ENCODE peak calls at places on chromosome 20, in six cellular contexts. Y is fibroblast of villous mesenchyme, O is tibial artery, W is cardiac muscle cell, B is BJ, V is left lung. Q is an unnamed sample.

GRCh38 chr20:2705931-2706645 is 13.5 kb downstream of the EBF4 start:
- DNase-seq in Y (no peak), O (no peak), W (no peak), B (no peak), V (no peak), Q (no peak)

GRCh38 chr20:39338977-39339376 is 376.8 kb downstream of the DHX35 start:
- DNase-seq in Y (no peak), O (no peak), W (no peak), B (no peak), V (no peak), Q (no peak)

GRCh38 chr20:58497911-58498310 is 17.3 kb downstream of the APCDD1L start:
- DNase-seq in Y (no peak), O (no peak), W (no peak), B (no peak), V (no peak), Q (no peak)

GRCh38 chr20:57241592-57241991 is 24.8 kb downstream of the BMP7 start:
- DNase-seq in Y (no peak), O (no peak), W (no peak), B (no peak), V (no peak), Q (no peak)

GRCh38 chr20:13037727-13038126 is 29.0 kb downstream of the SPTLC3 start:
- DNase-seq in Y (no peak), O (no peak), W (no peak), B (no peak), V (no peak), Q (no peak)

GRCh38 chr20:13142143-13142542 is 78.9 kb upstream of the ISM1 start:
- DNase-seq in Y (no peak), O (no peak), W (no peak), B (no peak), V (no peak), Q (no peak)

GRCh38 chr20:32201977-32202363 is 5.6 kb downstream of the PLAGL2 start:
- DNase-seq in Y (no peak), O (no peak), W (peak), B (no peak), V (no peak), Q (no peak)

GRCh38 chr20:45890077-45890996 is 671 bp downstream of the NEURL2 start:
- DNase-seq in Y (peak), O (peak), W (peak), B (no peak), V (peak), Q (no peak)

GRCh38 chr20:50534567-50534966 is 24.4 kb downstream of the PTPN1 start:
- DNase-seq in Y (peak), O (no peak), W (peak), B (peak), V (no peak), Q (no peak)

GRCh38 chr20:45095753-45096371 is 5.1 kb downstream of the KCNS1 start:
- DNase-seq in Y (peak), O (no peak), W (peak), B (no peak), V (no peak), Q (peak)

GRCh38 chr20:44247676-44248419 is 740 bp downstream of the GDAP1L1 start:
- DNase-seq in Y (peak), O (no peak), W (peak), B (no peak), V (no peak), Q (no peak)

GRCh38 chr20:33299111-33299603 is 16.1 kb downstream of the BPIFB1 start:
- DNase-seq in Y (peak), O (peak), W (peak), B (no peak), V (peak), Q (peak)

GRCh38 chr20:49483706-49484101 is 1.2 kb upstream of the KCNB1 start:
- DNase-seq in Y (no peak), O (no peak), W (no peak), B (no peak), V (no peak), Q (no peak)

GRCh38 chr20:49483018-49483705 is 694 bp upstream of the KCNB1 start:
- DNase-seq in Y (no peak), O (no peak), W (no peak), B (no peak), V (no peak), Q (no peak)

GRCh38 chr20:49482173-49482572 is 295 bp downstream of the KCNB1 start:
- DNase-seq in Y (no peak), O (no peak), W (no peak), B (no peak), V (no peak), Q (no peak)

GRCh38 chr20:49481116-49481515 is 1.4 kb downstream of the KCNB1 start:
- DNase-seq in Y (no peak), O (no peak), W (no peak), B (no peak), V (no peak), Q (no peak)

DNA sequence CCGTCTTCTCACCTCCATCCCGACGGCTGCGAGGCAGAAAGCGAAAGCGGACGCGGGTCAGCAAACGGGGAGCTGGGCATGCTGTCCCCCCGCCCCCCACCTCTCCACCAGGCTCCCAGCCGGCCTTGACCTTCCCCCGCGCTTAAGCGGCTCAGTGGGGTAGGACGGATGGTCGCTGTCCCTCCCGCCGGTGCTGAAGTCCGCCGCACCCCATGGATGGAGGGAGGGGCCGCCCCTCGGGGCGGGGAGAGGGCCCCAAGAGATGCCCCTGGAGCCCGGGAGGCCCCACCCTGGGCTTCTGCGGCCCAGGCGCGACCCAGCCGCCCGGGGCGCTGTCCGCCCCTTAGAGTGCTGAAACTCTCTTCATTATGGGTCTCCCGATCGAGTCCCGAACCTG is at the start of gene KCNB1:
- DNase-seq in Y (peak), O (peak), W (peak), B (no peak), V (no peak), Q (peak)
- H3K4me3 ChIP-seq in Y (no peak), O (peak), W (peak), B (no peak), V (no peak), Q (no peak)

DNA sequence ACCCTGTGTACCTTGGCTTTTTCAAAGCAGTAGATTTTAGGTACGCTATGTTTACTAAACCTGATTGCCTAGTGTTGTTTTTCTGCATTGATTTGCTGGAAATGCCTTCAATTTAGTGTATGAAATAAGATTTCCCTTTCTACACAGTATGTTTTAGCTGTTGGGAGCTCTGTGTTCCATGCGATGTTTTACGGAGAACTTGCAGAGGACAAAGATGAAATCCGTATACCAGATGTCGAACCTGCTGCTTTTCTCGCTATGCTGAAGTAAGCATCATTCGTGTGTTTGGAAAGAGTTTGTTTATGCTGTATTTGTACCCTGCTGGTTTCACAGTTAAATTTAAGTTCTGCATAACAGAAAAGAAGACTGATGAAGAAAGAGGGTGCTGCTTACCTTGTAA is 1.9 kb downstream of the BTBD3 start:
- DNase-seq in Y (peak), O (no peak), W (no peak), B (no peak), V (no peak), Q (no peak)
- H3K4me3 ChIP-seq in Y (peak), O (no peak), W (no peak), B (no peak), V (peak), Q (no peak)

GRCh38 chr20:7144464-7144863 is 377.0 kb downstream of the BMP2 start:
- DNase-seq in Y (peak), O (no peak), W (no peak), B (no peak), V (no peak), Q (no peak)
- H3K4me3 ChIP-seq in Y (no peak), O (no peak), W (no peak), B (no peak), V (no peak), Q (no peak)

GRCh38 chr20:20367681-20368413 is at the start of gene INSM1:
- DNase-seq in Y (no peak), O (no peak), W (no peak), B (no peak), V (no peak), Q (no peak)

GRCh38 chr20:20366896-20367680 is 816 bp upstream of the INSM1 start:
- DNase-seq in Y (no peak), O (no peak), W (no peak), B (no peak), V (no peak), Q (no peak)

GRCh38 chr20:20364747-20365558 is 3.0 kb upstream of the INSM1 start:
- DNase-seq in Y (no peak), O (no peak), W (no peak), B (no peak), V (no peak), Q (no peak)

GRCh38 chr20:20365593-20365992 is 2.3 kb upstream of the INSM1 start:
- DNase-seq in Y (no peak), O (no peak), W (no peak), B (no peak), V (no peak), Q (no peak)

DNA sequence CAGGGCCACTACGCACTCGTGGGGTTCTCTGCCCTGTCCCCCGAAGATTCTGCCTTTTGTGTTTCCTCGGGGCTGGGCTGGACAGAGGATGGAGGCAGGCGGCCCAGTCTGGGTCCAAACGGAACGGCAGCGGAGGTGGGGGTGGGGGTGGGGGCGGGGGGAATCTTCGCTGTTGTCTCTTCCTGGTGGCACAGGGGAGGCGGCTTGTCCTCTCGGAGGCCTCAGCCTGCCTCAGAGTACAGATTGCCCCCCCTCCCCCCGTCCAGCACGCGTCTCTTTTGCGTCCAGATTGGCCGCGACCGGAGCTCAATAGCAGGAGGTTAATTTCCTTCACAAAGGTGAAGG is 1.4 kb upstream of the INSM1 start:
- DNase-seq in Y (no peak), O (no peak), W (no peak), B (no peak), V (no peak), Q (no peak)
- H3K4me3 ChIP-seq in Y (no peak), O (no peak), W (no peak), B (no peak), V (no peak), Q (no peak)